ENCODE peak calls at places on chromosomes 11 and 22, in five cellular contexts. Q, J, U, B and Z are unnamed samples.

GRCh38 chr11:76803811-76804600 is 20.9 kb downstream of the TSKU start:
- DNase-seq in J (peak; percentile 40), Q (no peak), B (no peak), U (peak; percentile 2), Z (no peak)

GRCh38 chr22:43855431-43855830 is 6.9 kb downstream of the SULT4A1 start:
- DNase-seq in B (no peak), J (no peak), Q (no peak), U (no peak), Z (peak; percentile 35)

GRCh38 chr11:952406-953385 is 27.0 kb downstream of the AP2A2 start:
- DNase-seq in Q (peak; percentile 60), B (no peak), J (no peak), U (no peak), Z (no peak)

GRCh38 chr11:45933131-45933821 is 10.8 kb downstream of the LARGE2 start:
- DNase-seq in B (no peak), U (no peak), Q (no peak), J (no peak), Z (no peak)

GRCh38 chr11:66113132-66113856 is 43.2 kb downstream of the PACS1 start:
- DNase-seq in U (no peak), B (peak; percentile 80), J (peak; percentile 57), Q (no peak), Z (no peak)

GRCh38 chr22:46214149-46214548 is 35.9 kb downstream of the CDPF1 start:
- DNase-seq in U (no peak), B (no peak), Q (no peak), J (no peak), Z (no peak)

GRCh38 chr11:116725434-116726221 is 47.2 kb downstream of the BUD13 start:
- DNase-seq in Q (no peak), U (no peak), B (no peak), J (no peak), Z (peak; percentile 80)

GRCh38 chr22:31241200-31241599 is 29.1 kb downstream of the LIMK2 start:
- DNase-seq in B (no peak), J (no peak), U (no peak), Q (no peak), Z (no peak)